ENCODE peak calls at places on chromosome 7, in nine cellular contexts. O is A549; B is SJSA1; C is thoracic aorta; P is CD8-positive, alpha-beta T cell; S is foreskin keratinocyte; T is endodermal cell; Z is body of pancreas; A is RWPE1. E is an unnamed sample.

GRCh38 chr7:44415047-44415446 is 75.4 kb downstream of the NUDCD3 start:
- DNase-seq in O (no peak), T (no peak), C (no peak), Z (no peak), P (no peak), B (no peak), S (peak; percentile 81), A (peak; percentile 76), E (peak; percentile 56)

GRCh38 chr7:149476791-149477190 is 15.9 kb upstream of the ZNF777 start:
- DNase-seq in P (no peak), O (no peak), T (no peak), B (no peak), Z (no peak), S (no peak), A (no peak), C (no peak), E (no peak)

GRCh38 chr7:47092331-47092730 is 489.6 kb downstream of the TNS3 start:
- DNase-seq in C (no peak), B (no peak), S (no peak), A (no peak), P (no peak), O (no peak), T (no peak), Z (no peak), E (peak; percentile 27)

GRCh38 chr7:150409300-150410030 is 30.3 kb downstream of the ZNF775 start:
- DNase-seq in P (no peak), C (no peak), O (no peak), B (no peak), A (no peak), Z (no peak), S (no peak), T (peak; percentile 28), E (no peak)

GRCh38 chr7:105346593-105347322 is 42.0 kb downstream of the SRPK2 start:
- DNase-seq in B (no peak), O (no peak), P (peak; percentile 21), T (no peak), C (no peak), S (no peak), Z (no peak), A (no peak), E (no peak)

GRCh38 chr7:28224172-28224571 is 43.6 kb upstream of the JAZF1 start:
- DNase-seq in Z (no peak), T (no peak), B (no peak), S (no peak), C (no peak), A (no peak), O (no peak), P (no peak), E (no peak)

GRCh38 chr7:468681-469590 is 50.7 kb downstream of the PDGFA start:
- DNase-seq in P (no peak), Z (no peak), S (no peak), C (no peak), O (no peak), B (peak; percentile 19), T (no peak), A (no peak), E (peak; percentile 55)

GRCh38 chr7:41107330-41107937 is 595.5 kb downstream of the INHBA start:
- DNase-seq in B (peak; percentile 81), T (no peak), P (no peak), A (peak; percentile 97), C (no peak), S (no peak), O (peak; percentile 51), Z (no peak), E (peak; percentile 73)

GRCh38 chr7:107559864-107560263 is 3.9 kb downstream of the COG5 start:
- DNase-seq in T (no peak), P (no peak), O (no peak), Z (no peak), S (peak; percentile 79), B (no peak), C (no peak), A (no peak), E (peak; percentile 73)
- H3K27ac ChIP-seq in T (no peak overlapping the region), P (no peak overlapping the region), O (no peak overlapping the region), Z (no peak overlapping the region), S (peak overlapping the region; percentile 98), B (no peak overlapping the region), C (peak overlapping the region; percentile 10), A (no peak overlapping the region), E (peak overlapping the region; percentile 43)

GRCh38 chr7:77540402-77540822 is 3.3 kb downstream of the PTPN12 start:
- DNase-seq in B (no peak), T (no peak), O (no peak), P (no peak), A (no peak), C (no peak), S (peak; percentile 15), Z (no peak), E (no peak)

GRCh38 chr7:77543910-77544309 is 6.8 kb downstream of the PTPN12 start:
- DNase-seq in P (no peak), T (no peak), C (no peak), S (no peak), O (no peak), A (no peak), Z (no peak), B (no peak), E (no peak)

GRCh38 chr7:77544523-77544922 is 7.4 kb downstream of the PTPN12 start:
- DNase-seq in Z (no peak), A (no peak), O (no peak), T (no peak), P (no peak), C (no peak), S (no peak), B (no peak), E (no peak)

GRCh38 chr7:77542895-77543294 is 5.8 kb downstream of the PTPN12 start:
- DNase-seq in B (no peak), Z (no peak), P (no peak), O (no peak), T (no peak), C (no peak), A (no peak), S (no peak), E (no peak)

DNA sequence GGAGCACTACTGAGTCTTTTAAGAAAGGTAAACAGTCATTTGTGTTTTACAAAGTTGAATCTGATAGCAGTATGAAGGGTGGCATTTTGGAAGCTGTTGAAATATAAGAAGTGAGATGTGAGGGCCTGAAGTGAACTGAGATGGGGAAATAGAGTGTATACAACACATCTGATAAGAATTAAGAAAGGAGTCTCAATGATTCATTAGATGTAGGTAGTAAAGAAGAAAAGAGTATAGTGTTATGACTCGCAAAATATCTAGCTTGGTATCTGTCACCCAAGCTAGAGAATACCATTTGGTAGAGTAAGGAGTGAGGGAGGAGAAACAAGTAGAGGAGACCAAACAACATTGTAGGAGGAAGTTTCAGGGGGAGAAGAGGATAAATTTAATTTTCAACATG is 5.3 kb downstream of the PTPN12 start:
- DNase-seq in P (no peak), O (no peak), C (no peak), S (peak; percentile 33), Z (no peak), T (no peak), A (peak; percentile 13), B (no peak), E (peak; percentile 5)
- H3K27ac ChIP-seq in P (no peak overlapping the region), O (peak overlapping the region; percentile 26), C (no peak overlapping the region), S (peak overlapping the region; percentile 11), Z (no peak overlapping the region), T (no peak overlapping the region), A (no peak overlapping the region), B (no peak overlapping the region), E (no peak overlapping the region)

GRCh38 chr7:130996841-130997231 is 262.8 kb upstream of the KLF14 start:
- DNase-seq in P (no peak), O (peak; percentile 69), C (no peak), A (no peak), B (no peak), T (no peak), Z (peak; percentile 73), S (peak; percentile 70), E (peak; percentile 49)
- H3K27ac ChIP-seq in P (no peak overlapping the region), O (peak overlapping the region; percentile 81), C (peak overlapping the region; percentile 22), A (peak overlapping the region; percentile 77), B (no peak overlapping the region), T (no peak overlapping the region), Z (peak overlapping the region; percentile 82), S (peak overlapping the region; percentile 92), E (no peak overlapping the region)

GRCh38 chr7:20474244-20474643 is 141.2 kb upstream of the ABCB5 start:
- DNase-seq in Z (no peak), O (no peak), T (no peak), C (no peak), B (no peak), S (no peak), A (no peak), P (no peak), E (peak; percentile 2)
- H3K27ac ChIP-seq in Z (no peak overlapping the region), O (no peak overlapping the region), T (no peak overlapping the region), C (no peak overlapping the region), B (no peak overlapping the region), S (no peak overlapping the region), A (no peak overlapping the region), P (no peak overlapping the region), E (no peak overlapping the region)

E was measured in astrocyte.